ENCODE peak calls at places on chromosome 6, in six cellular contexts. N is GM20000; C is substantia nigra; H is T1000; Y is CD8-positive, alpha-beta memory T cell; B is head of caudate nucleus. D is an unnamed sample.
A peak's percentile ranks its signal among the peaks of the same experiment; 100 is the strongest.

GRCh38 chr6:26006086-26006939 is 43.7 kb downstream of the TRIM38 start:
- DNase-seq in N (no peak), C (no peak), H (no peak), Y (no peak), B (no peak), D (no peak)

GRCh38 chr6:152845421-152845820 is 94.8 kb downstream of the VIP start:
- DNase-seq in N (no peak), C (no peak), H (no peak), Y (no peak), B (no peak), D (no peak)

GRCh38 chr6:73585566-73586415 is 65.0 kb upstream of the EEF1A1 start:
- DNase-seq in N (peak; percentile 63), C (peak; percentile 16), H (no peak), Y (peak; percentile 17), B (peak; percentile 48), D (no peak)

GRCh38 chr6:125957845-125958244 is 1.3 kb downstream of the HINT3 start:
- DNase-seq in N (no peak), C (no peak), H (no peak), Y (no peak), B (peak; percentile 48), D (no peak)

GRCh38 chr6:31620586-31621319 is at the start of gene PRRC2A:
- DNase-seq in N (peak; percentile 98), C (peak; percentile 58), H (no peak), Y (no peak), B (peak; percentile 97), D (no peak)

GRCh38 chr6:27864906-27865883 is 47.0 kb downstream of the OR2B2 start:
- DNase-seq in N (peak; percentile 87), C (no peak), H (peak; percentile 24), Y (peak; percentile 58), B (peak; percentile 50), D (no peak)

GRCh38 chr6:79864001-79864400 is 83.4 kb downstream of the ELOVL4 start:
- DNase-seq in N (no peak), C (no peak), H (no peak), Y (no peak), B (no peak), D (no peak)

GRCh38 chr6:11969092-11969491 is 43.0 kb upstream of the HIVEP1 start:
- DNase-seq in N (no peak), C (no peak), H (no peak), Y (no peak), B (no peak), D (no peak)

GRCh38 chr6:106677282-106677681 is 47.9 kb downstream of the QRSL1 start:
- DNase-seq in N (no peak), C (no peak), H (no peak), Y (no peak), B (no peak), D (no peak)

GRCh38 chr6:122033564-122034181 is 365.8 kb upstream of the HSF2 start:
- DNase-seq in N (peak; percentile 26), C (no peak), H (no peak), Y (no peak), B (no peak), D (no peak)

GRCh38 chr6:76790045-76790796 is 673.1 kb downstream of the HTR1B start:
- DNase-seq in N (no peak), C (no peak), H (no peak), Y (no peak), B (no peak), D (no peak)

GRCh38 chr6:24882295-24882694 is 53.5 kb downstream of the RIPOR2 start:
- DNase-seq in N (no peak), C (no peak), H (no peak), Y (no peak), B (no peak), D (no peak)

GRCh38 chr6:101931766-101932165 is 538.3 kb downstream of the GRIK2 start:
- DNase-seq in N (no peak), C (no peak), H (no peak), Y (no peak), B (no peak), D (no peak)

GRCh38 chr6:57224769-57225515 is 2.8 kb upstream of the RAB23 start:
- DNase-seq in N (no peak), C (no peak), H (no peak), Y (no peak), B (no peak), D (no peak)

GRCh38 chr6:35048631-35049083 is 92.5 kb downstream of the TCP11 start:
- DNase-seq in N (no peak), C (peak; percentile 58), H (no peak), Y (no peak), B (peak; percentile 77), D (peak; percentile 48)

GRCh38 chr6:126661646-126662045 is 321.7 kb downstream of the CENPW start:
- DNase-seq in N (no peak), C (no peak), H (no peak), Y (no peak), B (no peak), D (no peak)